ENCODE peak calls at places on chromosomes 2 and 18, in eight cellular contexts. R is AG04450; Q is lung; D is neural crest cell; S is NCI-H774; M is KBM-7; V is stimulated activated CD4-positive, alpha-beta T cell treated with anti-CD3 and anti-CD28 coated beads, Interleukin-15, amount 100 ng/mL, for 48 hours; F is Peyer's patch. X is an unnamed sample.

GRCh38 chr2:180675170-180675569 is 305.2 kb upstream of the UBE2E3 start:
- DNase-seq in Q (no peak), S (no peak), D (no peak), R (no peak), F (no peak), M (no peak), V (no peak), X (no peak)

GRCh38 chr2:231364061-231364460 is 31.4 kb upstream of the B3GNT7 start:
- DNase-seq in Q (no peak), M (no peak), F (no peak), R (no peak), D (no peak), S (no peak), V (no peak), X (no peak)

GRCh38 chr18:74310411-74310810 is 5.2 kb upstream of the C18orf63 start:
- DNase-seq in R (no peak), Q (no peak), M (peak; percentile 16), S (no peak), V (no peak), F (peak; percentile 59), D (no peak), X (no peak)

GRCh38 chr2:120444691-120445240 is 98.8 kb downstream of the INHBB start:
- DNase-seq in Q (no peak), S (no peak), V (no peak), M (no peak), D (no peak), F (no peak), R (no peak), X (no peak)

GRCh38 chr18:72174972-72175649 is 369.0 kb downstream of the CBLN2 start:
- DNase-seq in M (no peak), D (no peak), Q (no peak), S (no peak), R (no peak), V (no peak), F (no peak), X (no peak)

GRCh38 chr2:197136452-197136851 is 174.1 kb downstream of the ANKRD44 start:
- DNase-seq in D (no peak), Q (no peak), S (no peak), V (no peak), F (no peak), R (no peak), M (no peak), X (no peak)

GRCh38 chr2:43175187-43175490 is 51.3 kb downstream of the ZFP36L2 start:
- DNase-seq in F (no peak), S (no peak), R (no peak), M (no peak), D (no peak), Q (no peak), V (no peak), X (peak; percentile 79)

GRCh38 chr2:100954044-100954420 is 48.1 kb upstream of the RPL31 start:
- DNase-seq in M (no peak), D (no peak), Q (no peak), F (no peak), V (no peak), S (no peak), R (no peak), X (no peak)

GRCh38 chr2:71347517-71347916 is 15.9 kb downstream of the ZNF638 start:
- DNase-seq in Q (no peak), S (no peak), M (peak; percentile 38), R (no peak), V (no peak), D (no peak), F (no peak), X (peak; percentile 19)

GRCh38 chr2:68765739-68766377 is 31.2 kb downstream of the ARHGAP25 start:
- DNase-seq in Q (no peak), M (no peak), F (no peak), D (no peak), S (no peak), R (no peak), V (no peak), X (no peak)

GRCh38 chr2:159890945-159891588 is 93.1 kb upstream of the CD302 start:
- DNase-seq in S (no peak), R (no peak), Q (no peak), D (no peak), V (no peak), M (no peak), F (no peak), X (no peak)

GRCh38 chr2:232000439-232000838 is 38.9 kb downstream of the DIS3L2 start:
- DNase-seq in F (no peak), M (no peak), S (no peak), Q (no peak), R (no peak), V (no peak), D (no peak), X (no peak)

GRCh38 chr18:9861933-9862332 is 23.8 kb upstream of the TXNDC2 start:
- DNase-seq in F (no peak), V (peak; percentile 24), Q (no peak), S (no peak), D (no peak), M (no peak), R (no peak), X (no peak)

GRCh38 chr18:74564012-74564411 is 29.7 kb downstream of the CNDP1 start:
- DNase-seq in D (no peak), F (no peak), M (no peak), Q (no peak), R (no peak), S (no peak), V (no peak), X (no peak)

GRCh38 chr2:239882335-239882734 is 142.8 kb downstream of the NDUFA10 start:
- DNase-seq in S (no peak), D (peak; percentile 51), M (peak; percentile 35), V (peak; percentile 38), Q (peak; percentile 67), R (no peak), F (peak; percentile 81), X (peak; percentile 4)

GRCh38 chr2:155733091-155733870 is 599.2 kb downstream of the NR4A2 start:
- DNase-seq in Q (no peak), M (no peak), V (no peak), R (no peak), F (no peak), D (no peak), S (no peak), X (no peak)

GRCh38 chr2:192288290-192288689 is 93.6 kb upstream of the TMEFF2 start:
- DNase-seq in V (no peak), Q (no peak), M (no peak), R (no peak), F (no peak), S (no peak), D (no peak), X (peak; percentile 20)